ENCODE peak calls at places on chromosome 10, in six cellular contexts. V, W, Q, M, Z and Y are unnamed samples. For H3K27me3, the result is how much of the 10 kb centered on the place peaks cover.

GRCh38 chr10:55397777-55398176 is 596.7 kb upstream of the PCDH15 start:
- DNase-seq in Q (no peak), W (no peak), M (no peak), V (no peak), Z (no peak), Y (no peak)

GRCh38 chr10:102691701-102692100 is 22.5 kb downstream of the ARL3 start:
- DNase-seq in W (no peak), Z (no peak), Q (no peak), V (no peak), M (peak), Y (no peak)

GRCh38 chr10:77919713-77920108 is 6.8 kb downstream of the DLG5 start:
- DNase-seq in V (no peak), Z (no peak), Q (peak), M (peak), W (no peak), Y (peak)

GRCh38 chr10:104274762-104275721 is 6.1 kb downstream of the GSTO2 start:
- DNase-seq in V (peak), Z (peak), M (no peak), W (peak), Q (peak), Y (no peak)

GRCh38 chr10:62377026-62377415 is 2.9 kb downstream of the ZNF365 start:
- DNase-seq in V (no peak), Z (no peak), M (no peak), W (no peak), Q (no peak), Y (no peak)

GRCh38 chr10:18113881-18114280 is 26.3 kb upstream of the CACNB2 start:
- DNase-seq in W (no peak), M (no peak), Q (no peak), Z (no peak), V (no peak), Y (no peak)

GRCh38 chr10:124197301-124198148 is 104.1 kb upstream of the CHST15 start:
- DNase-seq in Q (no peak), W (no peak), V (no peak), Z (no peak), M (no peak), Y (no peak)

GRCh38 chr10:101616415-101617101 is 28.4 kb downstream of the DPCD start:
- DNase-seq in V (no peak), Q (no peak), Z (no peak), W (no peak), M (no peak), Y (no peak)

GRCh38 chr10:15775513-15775912 is 55.8 kb upstream of the ITGA8 start:
- DNase-seq in M (peak), Q (peak), Z (no peak), W (no peak), V (no peak), Y (peak)

GRCh38 chr10:43166879-43167490 is 28.7 kb downstream of the CSGALNACT2 start:
- DNase-seq in V (no peak), W (no peak), Q (no peak), M (no peak), Z (no peak), Y (no peak)

GRCh38 chr10:132571565-132572544 is 34.3 kb downstream of the INPP5A start:
- DNase-seq in Q (peak), V (peak), W (peak), Z (peak), M (peak), Y (peak)

GRCh38 chr10:62613429-62613828 is 191.1 kb upstream of the ADO start:
- DNase-seq in W (no peak), M (peak), V (no peak), Z (no peak), Q (peak), Y (no peak)

GRCh38 chr10:28677889-28678686 is 767 bp downstream of the BAMBI start:
- DNase-seq in W (peak), V (peak), Z (peak), Q (peak), M (peak), Y (no peak)

GRCh38 chr10:80104066-80104926 is 25.8 kb downstream of the TMEM254 start:
- DNase-seq in Z (no peak), V (no peak), M (peak), W (no peak), Q (peak), Y (peak)

GRCh38 chr10:46527241-46527811 is 29.1 kb downstream of the GPRIN2 start:
- DNase-seq in W (no peak), M (no peak), Q (no peak), V (no peak), Z (peak), Y (no peak)

GRCh38 chr10:79348640-79348988 is 1.3 kb downstream of the PPIF start:
- DNase-seq in Z (no peak), V (no peak), M (no peak), W (no peak), Q (no peak), Y (no peak)

GRCh38 chr10:124484016-124484415 is 22.4 kb downstream of the LHPP start:
- DNase-seq in Z (no peak), V (no peak), W (no peak), Q (no peak), M (no peak), Y (no peak)

GRCh38 chr10:93071674-93072224 is 1.9 kb upstream of the CYP26A1 start:
- DNase-seq in Z (peak), Q (no peak), M (no peak), W (peak), V (no peak), Y (no peak)

GRCh38 chr10:122225324-122225723 is 45.8 kb upstream of the BTBD16 start:
- DNase-seq in Z (no peak), W (no peak), V (no peak), Q (no peak), M (no peak), Y (no peak)

GRCh38 chr10:132446661-132447445 is 49.9 kb downstream of the PWWP2B start:
- DNase-seq in Q (peak), M (peak), W (no peak), Z (peak), V (peak), Y (no peak)

GRCh38 chr10:127151981-127152699 is 44.3 kb downstream of the INSYN2A start:
- DNase-seq in W (no peak), V (no peak), Q (peak), Z (no peak), M (peak), Y (no peak)

GRCh38 chr10:68837626-68838322 is 10.4 kb downstream of the STOX1 start:
- DNase-seq in M (no peak), Q (no peak), Z (no peak), V (no peak), W (no peak), Y (no peak)

GRCh38 chr10:116667484-116667883 is 46.7 kb downstream of the PNLIPRP2 start:
- DNase-seq in Q (no peak), W (peak), Z (no peak), M (no peak), V (no peak), Y (no peak)

GRCh38 chr10:129047585-129047984 is 419.5 kb upstream of the MGMT start:
- DNase-seq in W (no peak), Q (no peak), V (no peak), Z (no peak), M (no peak), Y (no peak)

GRCh38 chr10:102632394-102633062 is 11.8 kb upstream of the TRIM8 start:
- DNase-seq in Z (no peak), W (no peak), Q (peak), V (no peak), M (peak), Y (no peak)

GRCh38 chr10:93751832-93752231 is 5.9 kb upstream of the LGI1 start:
- DNase-seq in V (no peak), Q (no peak), Z (peak), M (peak), W (peak), Y (no peak)

GRCh38 chr10:112475565-112476233 is 28.7 kb downstream of the VTI1A start:
- DNase-seq in Q (peak), Z (no peak), V (no peak), W (no peak), M (peak), Y (no peak)

GRCh38 chr10:50021646-50022045 is 33.4 kb downstream of the AGAP6 start:
- DNase-seq in V (no peak), Q (no peak), M (no peak), W (no peak), Z (no peak), Y (no peak)

GRCh38 chr10:77267703-77268630 is 369.6 kb downstream of the KCNMA1 start:
- DNase-seq in Q (no peak), W (no peak), Z (no peak), M (peak), V (no peak), Y (no peak)

GRCh38 chr10:73998623-73999622 is 1.0 kb downstream of the VCL start:
- DNase-seq in M (peak), V (no peak), W (peak), Z (peak), Q (peak), Y (peak)

GRCh38 chr10:91123246-91123645 is 97.2 kb upstream of the PCGF5 start:
- DNase-seq in V (no peak), Q (no peak), W (no peak), Z (no peak), M (no peak), Y (no peak)

GRCh38 chr10:10792681-10793080 is 225.0 kb upstream of the CELF2 start:
- DNase-seq in Z (no peak), M (peak), W (no peak), Q (peak), V (no peak), Y (peak)

GRCh38 chr10:10796061-10796773 is 221.5 kb upstream of the CELF2 start:
- DNase-seq in Z (no peak), W (no peak), Q (peak), M (peak), V (no peak), Y (no peak)

GRCh38 chr10:10794056-10794455 is 223.6 kb upstream of the CELF2 start:
- DNase-seq in Q (no peak), Z (no peak), W (no peak), M (no peak), V (no peak), Y (no peak)

GRCh38 chr10:10796774-10797415 is 220.8 kb upstream of the CELF2 start:
- DNase-seq in W (no peak), Q (peak), Z (no peak), V (no peak), M (peak), Y (no peak)

GRCh38 chr10:10794776-10795175 is 222.9 kb upstream of the CELF2 start:
- DNase-seq in Z (no peak), W (no peak), Q (peak), M (peak), V (no peak), Y (no peak)
- H3K27me3 ChIP-seq in Z (under half), W (under half), Q (under half), M (under half), V (under half), Y (under half)

DNA sequence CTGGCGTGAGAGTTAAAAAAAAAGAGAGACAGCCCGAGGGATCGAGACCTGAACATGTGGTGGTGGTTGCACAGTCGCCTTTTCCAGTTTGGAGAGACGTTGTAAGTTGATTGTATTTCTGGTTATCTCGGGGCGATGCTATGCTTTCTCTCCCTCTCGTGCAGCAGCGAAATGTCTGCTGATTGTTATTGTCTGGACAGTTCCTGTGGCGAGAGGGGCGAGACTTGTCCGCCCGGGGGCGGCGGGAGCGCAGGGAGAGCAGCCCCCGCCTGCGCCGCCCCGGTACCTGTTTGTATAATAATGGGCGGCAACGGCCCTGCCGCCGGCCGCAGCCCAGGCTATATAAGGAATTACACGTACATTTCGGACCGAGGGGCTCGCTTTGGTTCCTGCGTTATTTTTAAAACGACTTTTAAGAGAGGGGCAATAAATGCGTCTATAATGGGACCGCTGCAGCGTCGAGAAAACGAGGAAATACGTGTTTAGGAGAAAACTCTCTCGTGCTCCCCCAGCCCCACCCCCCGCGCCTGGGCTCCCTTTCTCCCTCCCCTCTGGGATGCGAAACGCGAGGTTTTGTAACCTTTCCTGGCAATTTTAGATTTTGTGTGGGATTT is 1.7 kb downstream of the ZEB1 start:
- DNase-seq in Q (peak), M (peak), V (peak), W (peak), Z (peak), Y (no peak)
- TF ChIP-seq CTCF in Q (no peak), M (no peak), V (no peak), W (no peak), Z (no peak), Y (no peak)

GRCh38 chr10:7301039-7301768 is 109.6 kb downstream of the SFMBT2 start:
- DNase-seq in Q (peak), V (no peak), W (peak), M (no peak), Z (no peak), Y (no peak)

GRCh38 chr10:7304110-7304509 is 106.7 kb downstream of the SFMBT2 start:
- DNase-seq in Z (no peak), V (no peak), W (no peak), M (no peak), Q (no peak), Y (no peak)

GRCh38 chr10:7305053-7305452 is 105.8 kb downstream of the SFMBT2 start:
- DNase-seq in M (no peak), Z (no peak), Q (no peak), W (no peak), V (no peak), Y (no peak)

GRCh38 chr10:7302393-7303054 is 108.3 kb downstream of the SFMBT2 start:
- DNase-seq in W (no peak), Z (no peak), V (no peak), M (peak), Q (peak), Y (no peak)

DNA sequence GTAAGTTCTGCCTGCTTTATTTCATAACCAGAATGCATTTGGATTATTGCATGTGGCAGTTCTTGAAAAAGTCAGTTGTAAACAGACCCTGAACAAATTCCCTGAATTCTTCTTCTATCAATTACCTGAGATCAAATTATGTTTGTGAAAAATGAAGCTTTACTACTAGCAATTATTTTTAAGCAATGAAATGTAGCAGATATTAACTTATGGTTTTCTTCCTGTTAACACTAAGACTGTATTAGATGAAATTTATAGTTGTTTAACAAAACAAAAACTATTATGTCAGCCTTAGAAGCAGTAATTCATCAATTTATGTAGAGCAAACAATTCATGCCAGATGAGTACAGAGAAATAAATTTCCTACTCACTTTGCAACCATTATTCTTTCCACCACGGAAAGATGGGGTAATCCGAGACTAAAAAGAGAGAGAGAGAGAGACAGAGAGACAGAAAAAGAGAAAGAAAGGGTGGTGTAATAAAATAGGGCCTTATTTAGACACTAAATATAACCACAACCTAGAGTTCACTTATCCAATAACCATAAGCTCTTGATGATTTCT is 107.7 kb downstream of the SFMBT2 start:
- DNase-seq in V (no peak), Q (no peak), M (no peak), Z (no peak), W (no peak), Y (no peak)
- H3K27me3 ChIP-seq in V (under half), Q (under half), M (under half), Z (under half), W (under half), Y (under half)

GRCh38 chr10:64863836-64864235 is 1342.6 kb downstream of the REEP3 start:
- DNase-seq in W (peak), V (no peak), M (no peak), Q (no peak), Z (no peak), Y (no peak)

DNA sequence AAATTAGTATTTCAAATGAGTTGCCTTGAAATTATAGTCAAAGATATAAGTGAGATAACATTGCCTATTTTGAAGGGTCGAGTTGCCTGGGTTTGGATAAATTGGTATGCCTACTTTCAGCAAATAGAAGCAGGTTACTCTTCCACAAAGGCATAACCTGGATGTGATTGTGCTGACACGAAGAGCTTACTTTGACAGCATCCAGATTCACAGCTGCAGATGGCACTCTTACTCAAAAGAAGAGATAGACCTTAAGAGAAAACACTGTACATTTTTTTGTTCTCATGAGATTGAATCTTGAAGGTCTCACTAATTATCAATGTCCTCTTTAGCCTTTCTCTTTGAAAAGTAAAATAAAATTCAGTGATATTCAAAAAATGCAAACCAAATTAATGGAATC is 1338.7 kb downstream of the REEP3 start:
- DNase-seq in M (no peak), W (no peak), Z (no peak), Q (no peak), V (no peak), Y (no peak)
- TF ChIP-seq CTCF in M (no peak), W (no peak), Z (no peak), Q (no peak), V (no peak), Y (no peak)

GRCh38 chr10:33981301-33981700 is 646.8 kb upstream of the NRP1 start:
- DNase-seq in Q (no peak), M (no peak), V (no peak), W (no peak), Z (no peak), Y (no peak)

GRCh38 chr10:33974976-33975478 is 640.6 kb upstream of the NRP1 start:
- DNase-seq in V (no peak), M (no peak), W (no peak), Z (no peak), Q (no peak), Y (no peak)

GRCh38 chr10:33982995-33983394 is 648.5 kb upstream of the NRP1 start:
- DNase-seq in V (no peak), M (peak), Q (peak), W (no peak), Z (no peak), Y (peak)

GRCh38 chr10:33979195-33979594 is 644.7 kb upstream of the NRP1 start:
- DNase-seq in Q (no peak), W (no peak), M (no peak), V (no peak), Z (no peak), Y (no peak)
- H3K27me3 ChIP-seq in Q (under half), W (under half), M (under half), V (under half), Z (under half), Y (under half)

GRCh38 chr10:19788075-19788686 is 28.1 kb upstream of the PLXDC2 start:
- DNase-seq in M (peak), V (no peak), Q (peak), W (no peak), Z (peak), Y (peak)
- TF ChIP-seq CTCF in M (peak), V (peak), Q (peak), W (peak), Z (peak), Y (peak)

GRCh38 chr10:16916496-16916895 is 99.3 kb upstream of the RSU1 start:
- DNase-seq in Q (no peak), V (no peak), M (no peak), Z (no peak), W (no peak), Y (no peak)
- H3K27me3 ChIP-seq in Q (under half), V (under half), M (under half), Z (under half), W (under half), Y (under half)